ENCODE peak calls at places on chromosomes 3 and 15, in ten cellular contexts. L is mucosa of descending colon, D is HFF-Myc, P is AG04450, J is body of pancreas, Q is HFFc6, F is MM.1S, V is cardiac muscle cell, Y is GM12864, X is astrocyte. I is an unnamed sample.

GRCh38 chr3:58329150-58329921 is 3.4 kb upstream of the PXK start:
- DNase-seq in L (no peak), D (no peak), P (no peak), J (no peak), Q (no peak), F (no peak), V (no peak), Y (no peak), X (no peak), I (no peak)

GRCh38 chr3:72232777-72233176 is 447.8 kb upstream of the PROK2 start:
- DNase-seq in L (no peak), D (no peak), P (no peak), J (no peak), Q (no peak), F (no peak), V (no peak), Y (no peak), X (no peak), I (no peak)

GRCh38 chr3:147407107-147407494 is 758 bp upstream of the ZIC4 start:
- DNase-seq in L (no peak), D (no peak), P (no peak), J (no peak), Q (no peak), F (peak), V (no peak), Y (no peak), X (no peak), I (no peak)

GRCh38 chr3:108453541-108454057 is 56.8 kb downstream of the MYH15 start:
- DNase-seq in L (no peak), D (no peak), P (no peak), J (no peak), Q (peak), F (no peak), V (no peak), Y (no peak), X (peak), I (no peak)

GRCh38 chr15:86915811-86916331 is 836.2 kb downstream of the AGBL1 start:
- DNase-seq in L (no peak), D (peak), P (peak), J (peak), Q (peak), F (peak), V (peak), Y (no peak), X (peak), I (peak)

GRCh38 chr15:57112178-57112577 is 193.7 kb downstream of the TCF12 start:
- DNase-seq in L (no peak), D (no peak), P (peak), J (no peak), Q (no peak), F (no peak), V (no peak), Y (no peak), X (peak), I (no peak)

GRCh38 chr3:89059201-89059600 is 48.2 kb upstream of the EPHA3 start:
- DNase-seq in L (no peak), D (no peak), P (no peak), J (no peak), Q (no peak), F (no peak), V (peak), Y (no peak), X (peak), I (no peak)

GRCh38 chr3:56302417-56302816 is 165.8 kb downstream of the ERC2 start:
- DNase-seq in L (no peak), D (no peak), P (no peak), J (no peak), Q (no peak), F (no peak), V (no peak), Y (no peak), X (no peak), I (no peak)

GRCh38 chr3:186107148-186108105 is 1.5 kb downstream of the ETV5 start:
- DNase-seq in L (peak), D (no peak), P (no peak), J (peak), Q (peak), F (peak), V (peak), Y (no peak), X (peak), I (peak)

GRCh38 chr3:29144807-29145206 is 136.1 kb upstream of the RBMS3 start:
- DNase-seq in L (no peak), D (peak), P (peak), J (peak), Q (peak), F (no peak), V (peak), Y (no peak), X (peak), I (no peak)

GRCh38 chr3:62587579-62588031 is 214.3 kb upstream of the FEZF2 start:
- DNase-seq in L (no peak), D (peak), P (no peak), J (no peak), Q (peak), F (no peak), V (peak), Y (no peak), X (peak), I (no peak)

GRCh38 chr15:38941399-38941953 is 376.9 kb upstream of the RASGRP1 start:
- DNase-seq in L (no peak), D (no peak), P (no peak), J (no peak), Q (peak), F (no peak), V (peak), Y (no peak), X (peak), I (no peak)

GRCh38 chr15:73685561-73685960 is 1.4 kb downstream of the CD276 start:
- DNase-seq in L (no peak), D (no peak), P (no peak), J (no peak), Q (no peak), F (no peak), V (no peak), Y (no peak), X (no peak), I (no peak)

GRCh38 chr15:40493089-40493840 is 22.5 kb downstream of the CHST14 start:
- DNase-seq in L (no peak), D (no peak), P (no peak), J (no peak), Q (no peak), F (peak), V (no peak), Y (no peak), X (peak), I (no peak)

GRCh38 chr3:10747341-10747740 is 68.7 kb upstream of the SLC6A11 start:
- DNase-seq in L (no peak), D (no peak), P (no peak), J (no peak), Q (no peak), F (no peak), V (no peak), Y (no peak), X (no peak), I (no peak)

GRCh38 chr3:148902173-148902791 is 37.2 kb downstream of the CPA3 start:
- DNase-seq in L (no peak), D (no peak), P (no peak), J (no peak), Q (peak), F (no peak), V (peak), Y (no peak), X (peak), I (no peak)

GRCh38 chr3:156120528-156121251 is at the start of gene KCNAB1:
- DNase-seq in L (no peak), D (no peak), P (no peak), J (no peak), Q (no peak), F (no peak), V (no peak), Y (no peak), X (no peak), I (no peak)

GRCh38 chr3:173037840-173038483 is 103.1 kb downstream of the SPATA16 start:
- DNase-seq in L (no peak), D (no peak), P (no peak), J (no peak), Q (no peak), F (no peak), V (no peak), Y (no peak), X (no peak), I (no peak)

GRCh38 chr15:63576441-63576840 is 20.7 kb upstream of the FBXL22 start:
- DNase-seq in L (no peak), D (no peak), P (no peak), J (no peak), Q (no peak), F (no peak), V (no peak), Y (no peak), X (no peak), I (no peak)
- TF ChIP-seq CTCF in L (no peak), D (no peak), P (no peak), J (no peak), Q (no peak), F (no peak), V (no peak), Y (no peak), X (no peak), I (no peak)

GRCh38 chr3:47440131-47440530 is 35.6 kb downstream of the SCAP start:
- DNase-seq in L (no peak), D (no peak), P (no peak), J (no peak), Q (no peak), F (no peak), V (peak), Y (no peak), X (no peak), I (no peak)
- TF ChIP-seq CTCF in L (no peak), D (no peak), P (peak), J (no peak), Q (peak), F (no peak), V (peak), Y (no peak), X (no peak), I (no peak)

GRCh38 chr15:79598639-79599038 is 166.5 kb downstream of the MINAR1 start:
- DNase-seq in L (no peak), D (no peak), P (no peak), J (peak), Q (no peak), F (no peak), V (no peak), Y (no peak), X (no peak), I (no peak)

GRCh38 chr15:79595271-79595670 is 163.1 kb downstream of the MINAR1 start:
- DNase-seq in L (no peak), D (no peak), P (no peak), J (no peak), Q (no peak), F (no peak), V (no peak), Y (no peak), X (no peak), I (no peak)

GRCh38 chr15:79592126-79592525 is 160.0 kb downstream of the MINAR1 start:
- DNase-seq in L (no peak), D (no peak), P (no peak), J (no peak), Q (no peak), F (no peak), V (no peak), Y (no peak), X (no peak), I (no peak)

GRCh38 chr15:79595995-79596622 is 164.0 kb downstream of the MINAR1 start:
- DNase-seq in L (peak), D (peak), P (peak), J (peak), Q (peak), F (peak), V (peak), Y (peak), X (peak), I (peak)

DNA sequence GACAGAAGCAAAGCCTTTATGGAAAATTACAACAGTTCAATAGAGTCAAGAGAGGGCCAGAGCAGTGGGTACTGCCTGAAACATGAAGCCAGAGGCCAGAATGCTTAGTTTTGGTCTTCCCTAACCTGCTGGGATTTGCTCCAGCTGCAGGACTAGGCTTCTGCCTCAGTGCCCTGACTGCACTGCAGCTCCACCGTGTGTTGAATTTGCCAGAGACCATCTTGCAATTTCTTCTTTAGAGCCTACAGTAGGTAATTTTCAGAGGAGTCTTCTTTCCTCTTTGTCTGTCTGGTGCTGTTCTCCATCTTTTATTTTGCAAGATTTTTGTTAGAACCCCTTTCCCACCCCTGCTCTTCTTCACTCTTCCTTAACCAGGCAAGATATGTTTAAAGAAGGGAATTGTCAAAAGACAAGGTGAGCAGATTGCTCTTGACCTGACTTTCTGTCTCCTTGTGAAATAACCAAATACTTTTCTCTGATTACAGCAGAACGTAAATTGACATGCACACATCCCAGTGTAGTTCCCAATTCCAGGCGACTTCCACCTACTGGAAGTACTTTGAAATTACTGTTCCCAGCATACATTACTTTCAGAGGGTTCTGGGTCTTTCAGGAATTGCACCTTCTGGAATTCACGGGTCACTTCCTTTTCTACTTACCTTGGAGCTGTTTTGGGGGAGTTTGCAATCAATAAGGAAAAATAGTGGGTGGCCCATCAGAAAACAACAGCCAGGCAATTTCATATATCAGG is 161.2 kb downstream of the MINAR1 start:
- DNase-seq in L (no peak), D (no peak), P (no peak), J (no peak), Q (peak), F (no peak), V (peak), Y (no peak), X (no peak), I (no peak)
- TF ChIP-seq CTCF in L (no peak), D (peak), P (peak), J (peak), Q (peak), F (peak), V (peak), Y (no peak), X (no peak), I (no peak)

DNA sequence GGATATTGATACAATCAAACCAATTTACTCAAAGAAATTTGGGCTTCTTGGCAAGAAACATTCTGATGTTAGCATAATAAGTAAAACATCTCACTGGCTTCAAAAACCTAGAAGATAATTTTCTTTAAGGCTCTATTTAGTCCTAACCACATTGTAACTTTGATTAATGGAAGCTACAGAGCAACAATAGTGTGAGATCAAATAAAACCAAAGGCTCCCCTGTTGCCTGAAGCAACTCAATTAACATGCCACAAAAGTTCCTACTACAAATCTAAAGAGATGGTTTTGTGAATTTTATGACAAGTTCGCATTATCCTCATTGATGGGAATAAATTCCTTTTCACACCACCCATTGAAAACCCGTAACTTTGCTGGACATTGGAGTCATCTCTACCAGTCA is 5.9 kb downstream of the DPH6 start:
- DNase-seq in L (no peak), D (no peak), P (no peak), J (no peak), Q (no peak), F (no peak), V (no peak), Y (no peak), X (peak), I (no peak)
- TF ChIP-seq CTCF in L (no peak), D (no peak), P (no peak), J (no peak), Q (no peak), F (no peak), V (no peak), Y (no peak), X (no peak), I (no peak)

GRCh38 chr3:54538346-54538745 is 389.5 kb downstream of the LRTM1 start:
- DNase-seq in L (no peak), D (no peak), P (no peak), J (no peak), Q (no peak), F (no peak), V (no peak), Y (no peak), X (no peak), I (no peak)
- TF ChIP-seq CTCF in L (no peak), D (no peak), P (no peak), J (no peak), Q (no peak), F (no peak), V (no peak), Y (peak), X (no peak), I (no peak)

I was measured in GM13976.